ENCODE peak calls at places on chromosome 1, in seven cellular contexts. J, D, K, I, Y, H and E are unnamed samples.

GRCh38 chr1:172269644-172270043 is 150.8 kb upstream of the C1orf105 start:
- DNase-seq in J (peak; percentile 66), D (no peak), K (peak; percentile 5), I (peak; percentile 56), Y (no peak), H (no peak), E (peak; percentile 54)

GRCh38 chr1:173039621-173040020 is 11.1 kb downstream of the TNFSF18 start:
- DNase-seq in J (peak; percentile 49), D (no peak), K (no peak), I (no peak), Y (no peak), H (no peak), E (peak; percentile 68)

GRCh38 chr1:24996983-24997893 is 67.2 kb upstream of the RUNX3 start:
- DNase-seq in J (no peak), D (no peak), K (no peak), I (no peak), Y (no peak), H (no peak), E (no peak)

GRCh38 chr1:119001181-119002018 is 13.3 kb upstream of the TBX15 start:
- DNase-seq in J (no peak), D (peak; percentile 60), K (no peak), I (no peak), Y (peak; percentile 46), H (no peak), E (peak; percentile 62)

GRCh38 chr1:180144659-180145357 is 9.9 kb upstream of the QSOX1 start:
- DNase-seq in J (no peak), D (no peak), K (no peak), I (no peak), Y (no peak), H (no peak), E (peak; percentile 28)

GRCh38 chr1:197841828-197842573 is 60.4 kb upstream of the C1orf53 start:
- DNase-seq in J (peak; percentile 60), D (no peak), K (no peak), I (peak; percentile 39), Y (no peak), H (no peak), E (no peak)

GRCh38 chr1:207423560-207424292 is 30.4 kb upstream of the CR2 start:
- DNase-seq in J (no peak), D (no peak), K (peak; percentile 29), I (no peak), Y (peak; percentile 69), H (no peak), E (no peak)

GRCh38 chr1:67226688-67227087 is 60.4 kb downstream of the IL23R start:
- DNase-seq in J (no peak), D (no peak), K (no peak), I (no peak), Y (no peak), H (no peak), E (no peak)

GRCh38 chr1:40651138-40651857 is 14.2 kb downstream of the RIMS3 start:
- DNase-seq in J (no peak), D (no peak), K (no peak), I (no peak), Y (no peak), H (no peak), E (no peak)

GRCh38 chr1:246492611-246493245 is 14.4 kb downstream of the SMYD3 start:
- DNase-seq in J (peak; percentile 79), D (peak; percentile 71), K (peak; percentile 76), I (peak; percentile 82), Y (peak; percentile 60), H (peak; percentile 39), E (peak; percentile 29)

GRCh38 chr1:202968895-202969295 is 1.8 kb upstream of the CYB5R1 start:
- DNase-seq in J (peak; percentile 65), D (peak; percentile 49), K (peak; percentile 87), I (peak; percentile 82), Y (peak; percentile 65), H (peak; percentile 36), E (peak; percentile 31)

GRCh38 chr1:156625436-156626078 is 6.3 kb downstream of the HAPLN2 start:
- DNase-seq in J (peak; percentile 28), D (peak; percentile 84), K (peak; percentile 40), I (peak; percentile 56), Y (no peak), H (no peak), E (peak; percentile 69)

GRCh38 chr1:240399381-240399780 is 212.6 kb downstream of the GREM2 start:
- DNase-seq in J (peak; percentile 95), D (no peak), K (peak; percentile 82), I (peak; percentile 93), Y (no peak), H (no peak), E (peak; percentile 60)

GRCh38 chr1:212607206-212607923 is 1.2 kb upstream of the ATF3 start:
- DNase-seq in J (no peak), D (peak; percentile 58), K (no peak), I (peak; percentile 64), Y (no peak), H (no peak), E (peak; percentile 91)

GRCh38 chr1:38779491-38779890 is 80.1 kb downstream of the RRAGC start:
- DNase-seq in J (no peak), D (no peak), K (no peak), I (no peak), Y (no peak), H (no peak), E (no peak)

GRCh38 chr1:166032901-166033371 is 133.9 kb downstream of the FAM78B start:
- DNase-seq in J (no peak), D (no peak), K (peak; percentile 17), I (no peak), Y (no peak), H (no peak), E (no peak)

GRCh38 chr1:229197225-229197677 is 73.7 kb upstream of the RAB4A start:
- DNase-seq in J (no peak), D (no peak), K (no peak), I (no peak), Y (no peak), H (no peak), E (no peak)
- H4K8ac ChIP-seq in J (peak overlapping the region; percentile 88), D (no peak overlapping the region), K (no peak overlapping the region), I (no peak overlapping the region), Y (no peak overlapping the region), H (no peak overlapping the region), E (no peak overlapping the region)

GRCh38 chr1:8134546-8135235 is 108.6 kb upstream of the ERRFI1 start:
- DNase-seq in J (no peak), D (no peak), K (no peak), I (peak; percentile 66), Y (no peak), H (no peak), E (no peak)
- H2BK5ac ChIP-seq in J (peak overlapping the region; percentile 88), D (no peak overlapping the region), K (no peak overlapping the region), I (no peak overlapping the region), Y (no peak overlapping the region), H (no peak overlapping the region), E (peak overlapping the region; percentile 14)

GRCh38 chr1:109844609-109845008 is 66.0 kb upstream of the CSF1 start:
- DNase-seq in J (no peak), D (peak; percentile 7), K (no peak), I (no peak), Y (no peak), H (no peak), E (no peak)

GRCh38 chr1:109846148-109846547 is 64.5 kb upstream of the CSF1 start:
- DNase-seq in J (no peak), D (peak; percentile 8), K (no peak), I (no peak), Y (no peak), H (no peak), E (no peak)

GRCh38 chr1:109847251-109847650 is 63.4 kb upstream of the CSF1 start:
- DNase-seq in J (no peak), D (peak; percentile 17), K (no peak), I (no peak), Y (no peak), H (no peak), E (no peak)

GRCh38 chr1:109845658-109846057 is 65.0 kb upstream of the CSF1 start:
- DNase-seq in J (no peak), D (peak; percentile 7), K (no peak), I (no peak), Y (no peak), H (no peak), E (no peak)

GRCh38 chr1:109846846-109847245 is 63.8 kb upstream of the CSF1 start:
- DNase-seq in J (no peak), D (peak; percentile 13), K (no peak), I (no peak), Y (no peak), H (no peak), E (no peak)
- H4K8ac ChIP-seq in J (no peak overlapping the region), D (no peak overlapping the region), K (no peak overlapping the region), I (no peak overlapping the region), Y (no peak overlapping the region), H (no peak overlapping the region), E (no peak overlapping the region)

DNA sequence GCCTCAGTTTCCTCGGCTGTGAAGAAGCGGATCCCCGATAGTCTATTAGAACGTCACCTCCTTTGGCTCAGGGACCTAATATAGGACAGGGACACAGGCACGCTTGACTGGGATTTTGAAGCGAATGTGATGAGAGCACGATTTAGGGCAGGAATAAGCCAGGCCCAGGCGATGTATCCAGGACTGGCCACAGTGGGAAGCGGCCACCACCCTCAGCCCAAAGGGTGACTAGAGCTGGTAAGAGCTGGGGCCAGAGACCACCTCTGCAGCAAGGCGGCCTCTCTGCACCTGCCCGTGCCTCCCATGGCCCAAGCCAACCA is 100.0 kb upstream of the VAMP3 start:
- DNase-seq in J (no peak), D (no peak), K (no peak), I (no peak), Y (no peak), H (no peak), E (no peak)
- H2BK5ac ChIP-seq in J (no peak overlapping the region), D (peak overlapping the region; percentile 3), K (no peak overlapping the region), I (no peak overlapping the region), Y (no peak overlapping the region), H (peak overlapping the region; percentile 54), E (no peak overlapping the region)